ENCODE peak calls at places on chromosome 1, in four cellular contexts. S, D, L and J are unnamed samples.

GRCh38 chr1:240539700-240540414 is 72.1 kb downstream of the GREM2 start:
- DNase-seq in D (no peak), L (no peak), S (no peak), J (no peak)

GRCh38 chr1:23370270-23370743 is 671 bp upstream of the ZNF436 start:
- DNase-seq in L (no peak), S (peak; percentile 24), D (no peak), J (no peak)

GRCh38 chr1:67983867-67984266 is 66.6 kb downstream of the DIRAS3 start:
- DNase-seq in S (no peak), D (no peak), L (no peak), J (no peak)

GRCh38 chr1:83849191-83850061 is 149.5 kb downstream of the TTLL7 start:
- DNase-seq in L (no peak), D (no peak), S (no peak), J (no peak)

GRCh38 chr1:12178511-12178910 is 11.7 kb downstream of the TNFRSF1B start:
- DNase-seq in S (no peak), D (no peak), L (no peak), J (no peak)

GRCh38 chr1:186418503-186418902 is 42.4 kb downstream of the PDC start:
- DNase-seq in L (no peak), S (no peak), D (no peak), J (no peak)

GRCh38 chr1:200410566-200410878 is 686 bp upstream of the ZNF281 start:
- DNase-seq in S (no peak), D (no peak), L (peak; percentile 52), J (peak; percentile 38)

GRCh38 chr1:36342426-36343185 is 19.2 kb upstream of the EVA1B start:
- DNase-seq in S (peak; percentile 71), D (no peak), L (peak; percentile 62), J (peak; percentile 91)

GRCh38 chr1:19311503-19311930 is 427 bp downstream of the AKR7A2 start:
- DNase-seq in L (no peak), S (no peak), D (no peak), J (peak; percentile 81)

DNA sequence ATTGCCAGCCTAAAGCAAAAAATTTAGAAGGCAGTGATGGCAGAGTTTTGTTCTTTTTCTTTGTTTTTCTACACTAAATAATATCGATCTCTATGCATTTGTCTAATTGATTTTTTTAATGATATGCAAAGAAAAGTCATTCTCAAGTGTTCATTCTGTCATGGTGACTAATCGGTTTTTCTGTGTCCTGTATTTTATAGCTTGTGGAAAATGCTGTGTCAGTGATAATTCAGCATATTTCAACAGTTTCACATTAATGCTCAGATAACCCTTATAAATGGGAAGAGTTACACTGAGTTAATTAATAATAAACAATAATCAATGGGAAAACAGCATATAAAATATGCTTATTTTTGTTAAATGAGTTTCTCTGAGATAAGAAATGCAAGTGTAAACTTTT is 824.9 kb downstream of the AMY1C start:
- DNase-seq in D (no peak), S (no peak), L (no peak), J (no peak)
- H3K4me3 ChIP-seq in D (no peak overlapping the region), S (no peak overlapping the region), L (no peak overlapping the region), J (no peak overlapping the region)

DNA sequence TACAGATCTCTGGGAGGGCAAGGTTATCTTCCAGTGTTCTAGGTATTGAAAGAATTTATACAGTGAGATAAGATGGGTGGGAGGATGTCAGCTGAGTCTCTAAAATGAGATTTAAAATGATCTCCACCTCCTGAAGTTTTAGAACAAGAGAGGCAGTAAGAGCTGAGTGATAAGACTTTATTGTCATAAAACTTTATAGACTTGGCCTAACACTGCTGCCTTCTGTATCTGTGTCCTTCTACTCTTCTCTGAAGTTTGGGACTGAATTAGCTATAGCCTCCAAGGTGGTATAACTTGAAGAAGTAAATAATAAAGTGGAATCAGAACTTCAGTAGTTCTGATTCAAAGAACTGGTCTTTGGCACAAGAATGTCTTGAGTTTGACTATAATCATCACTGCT is 48.3 kb downstream of the SUCO start:
- DNase-seq in S (no peak), D (no peak), L (no peak), J (no peak)
- H3K4me3 ChIP-seq in S (no peak overlapping the region), D (no peak overlapping the region), L (no peak overlapping the region), J (no peak overlapping the region)

DNA sequence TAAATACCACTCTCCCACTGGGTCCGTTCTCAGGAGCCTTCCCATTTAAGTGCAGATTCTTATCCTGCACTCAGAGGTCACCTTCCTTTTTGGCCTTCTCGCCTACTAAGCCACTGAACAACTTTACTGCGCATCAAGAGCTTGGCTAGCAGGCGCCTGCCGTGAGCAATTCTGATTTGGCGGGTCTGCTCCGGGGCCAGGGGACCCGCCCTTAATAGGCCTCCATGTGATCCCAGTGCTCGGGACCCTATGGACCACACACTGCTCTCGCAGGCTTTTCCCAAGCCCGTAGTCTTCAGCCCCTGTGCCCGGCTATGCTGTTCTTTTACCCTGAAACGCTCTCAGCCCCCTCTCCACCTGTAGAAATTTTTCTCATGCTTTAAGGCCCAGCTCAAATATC is 45.1 kb downstream of the BCL9 start:
- DNase-seq in S (no peak), L (peak; percentile 77), D (no peak), J (no peak)
- H3K4me3 ChIP-seq in S (no peak overlapping the region), L (peak overlapping the region; percentile 30), D (no peak overlapping the region), J (peak overlapping the region; percentile 2)

GRCh38 chr1:64469977-64470669 is at the start of gene CACHD1:
- DNase-seq in L (peak; percentile 92), S (peak; percentile 75), D (peak; percentile 55), J (peak; percentile 95)
- H3K4me3 ChIP-seq in L (peak within 1 kb of the TSS; percentile 92), S (peak within 1 kb of the TSS; percentile 70), D (peak within 1 kb of the TSS; percentile 58), J (peak within 1 kb of the TSS; percentile 88)

DNA sequence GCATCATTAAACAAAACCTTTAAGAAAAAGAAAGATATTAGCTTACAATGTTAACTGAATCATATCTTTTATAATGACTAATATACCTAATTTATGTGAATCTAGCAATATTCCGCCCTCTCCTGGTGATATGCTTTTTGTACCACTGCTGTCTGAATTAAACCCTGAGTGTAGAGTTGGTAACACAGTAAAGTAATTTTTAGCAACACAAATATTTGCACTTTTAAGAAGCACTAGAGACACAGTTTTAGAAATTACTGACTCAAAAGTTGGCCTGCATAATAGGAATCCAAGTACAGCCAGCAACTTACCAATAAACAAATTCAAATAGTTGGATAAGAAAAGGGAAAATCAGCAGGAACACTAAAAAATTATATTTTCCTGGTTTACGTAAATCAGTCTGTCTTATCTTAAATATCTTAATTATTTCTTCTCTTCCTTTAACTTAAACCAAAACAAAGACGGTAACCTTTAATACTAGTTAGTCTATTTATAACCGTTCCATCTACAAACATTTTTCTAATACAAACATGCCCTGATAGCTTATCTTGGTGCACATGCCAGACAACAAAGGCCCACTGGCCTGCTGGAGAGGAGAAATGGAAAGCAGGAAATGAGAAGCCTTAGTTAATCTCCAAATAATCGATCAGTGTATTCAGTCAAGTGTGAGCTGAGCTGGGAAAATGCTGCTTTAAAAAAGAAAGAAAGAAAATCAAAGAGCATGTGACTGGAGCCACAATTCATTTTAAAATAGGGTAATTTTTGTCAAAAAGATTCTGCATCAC is 246.0 kb downstream of the RERE start:
- DNase-seq in S (peak; percentile 83), D (no peak), L (peak; percentile 61), J (peak; percentile 9)
- H3K4me3 ChIP-seq in S (no peak overlapping the region), D (no peak overlapping the region), L (no peak overlapping the region), J (no peak overlapping the region)